ENCODE peak calls at places on chromosomes 4 and X, in seven cellular contexts. One of them, this sample, is unnamed.
A peak's percentile ranks its signal among the peaks of the same experiment; 100 is the strongest.

GRCh38 chr4:102324725-102325124 is 20.6 kb downstream of the SLC39A8 start:
- DNase-seq in HCT116: no peak
- DNase-seq in mammary epithelial cell: no peak
- DNase-seq in cardiac fibroblast: no peak
- DNase-seq in hepatocyte: no peak
- DNase-seq in GM12865: no peak
- DNase-seq in dorsolateral prefrontal cortex: no peak
- DNase-seq in this sample: no peak

GRCh38 chrX:7987160-7987992 is 60.2 kb upstream of the PNPLA4 start:
- DNase-seq in HCT116: no peak
- DNase-seq in mammary epithelial cell: peak; percentile 32
- DNase-seq in cardiac fibroblast: no peak
- DNase-seq in hepatocyte: no peak
- DNase-seq in GM12865: peak; percentile 18
- DNase-seq in dorsolateral prefrontal cortex: no peak
- DNase-seq in this sample: no peak

GRCh38 chrX:97704474-97704873 is 820.8 kb downstream of the RPA4 start:
- DNase-seq in HCT116: no peak
- DNase-seq in mammary epithelial cell: no peak
- DNase-seq in cardiac fibroblast: no peak
- DNase-seq in hepatocyte: no peak
- DNase-seq in GM12865: no peak
- DNase-seq in dorsolateral prefrontal cortex: no peak
- DNase-seq in this sample: no peak

GRCh38 chrX:9897761-9898161 is 69.4 kb upstream of the CLDN34 start:
- DNase-seq in HCT116: no peak
- DNase-seq in mammary epithelial cell: peak; percentile 47
- DNase-seq in cardiac fibroblast: peak; percentile 77
- DNase-seq in hepatocyte: no peak
- DNase-seq in GM12865: no peak
- DNase-seq in dorsolateral prefrontal cortex: no peak
- DNase-seq in this sample: no peak

GRCh38 chr4:146957252-146957651 is 11.6 kb upstream of the TTC29 start:
- DNase-seq in HCT116: no peak
- DNase-seq in mammary epithelial cell: peak; percentile 77
- DNase-seq in cardiac fibroblast: peak; percentile 98
- DNase-seq in hepatocyte: no peak
- DNase-seq in GM12865: peak; percentile 24
- DNase-seq in dorsolateral prefrontal cortex: no peak
- DNase-seq in this sample: no peak

GRCh38 chrX:17736856-17737706 is at the start of gene SCML1:
- DNase-seq in HCT116: peak; percentile 89
- DNase-seq in mammary epithelial cell: peak; percentile 92
- DNase-seq in cardiac fibroblast: peak; percentile 97
- DNase-seq in hepatocyte: peak; percentile 97
- DNase-seq in GM12865: peak; percentile 2
- DNase-seq in dorsolateral prefrontal cortex: peak; percentile 97
- DNase-seq in this sample: peak; percentile 89

GRCh38 chr4:89788243-89789072 is 48.5 kb downstream of the SNCA start:
- DNase-seq in HCT116: no peak
- DNase-seq in mammary epithelial cell: peak; percentile 14
- DNase-seq in cardiac fibroblast: no peak
- DNase-seq in hepatocyte: no peak
- DNase-seq in GM12865: no peak
- DNase-seq in dorsolateral prefrontal cortex: no peak
- DNase-seq in this sample: no peak

GRCh38 chr4:3031357-3032064 is 42.8 kb downstream of the HTT-AS start:
- DNase-seq in HCT116: no peak
- DNase-seq in mammary epithelial cell: no peak
- DNase-seq in cardiac fibroblast: no peak
- DNase-seq in hepatocyte: no peak
- DNase-seq in GM12865: no peak
- DNase-seq in dorsolateral prefrontal cortex: no peak
- DNase-seq in this sample: peak; percentile 58

GRCh38 chr4:36243355-36244256 is 708 bp downstream of the ARAP2 start:
- DNase-seq in HCT116: no peak
- DNase-seq in mammary epithelial cell: peak; percentile 61
- DNase-seq in cardiac fibroblast: peak; percentile 15
- DNase-seq in hepatocyte: peak; percentile 68
- DNase-seq in GM12865: no peak
- DNase-seq in dorsolateral prefrontal cortex: peak; percentile 67
- DNase-seq in this sample: no peak

GRCh38 chrX:107978707-107979307 is 3.4 kb downstream of the TEX13B start:
- DNase-seq in HCT116: peak; percentile 12
- DNase-seq in mammary epithelial cell: peak; percentile 12
- DNase-seq in cardiac fibroblast: peak; percentile 59
- DNase-seq in hepatocyte: peak; percentile 21
- DNase-seq in GM12865: peak; percentile 13
- DNase-seq in dorsolateral prefrontal cortex: no peak
- DNase-seq in this sample: peak; percentile 7

GRCh38 chrX:153871451-153871850 is 14.5 kb downstream of the L1CAM start:
- DNase-seq in HCT116: no peak
- DNase-seq in mammary epithelial cell: no peak
- DNase-seq in cardiac fibroblast: no peak
- DNase-seq in hepatocyte: no peak
- DNase-seq in GM12865: no peak
- DNase-seq in dorsolateral prefrontal cortex: peak; percentile 21
- DNase-seq in this sample: no peak

GRCh38 chr4:125891597-125892258 is 577.0 kb downstream of the FAT4 start:
- DNase-seq in HCT116: no peak
- DNase-seq in mammary epithelial cell: no peak
- DNase-seq in cardiac fibroblast: peak; percentile 9
- DNase-seq in hepatocyte: peak; percentile 43
- DNase-seq in GM12865: no peak
- DNase-seq in dorsolateral prefrontal cortex: no peak
- DNase-seq in this sample: no peak

GRCh38 chr4:152100378-152101201 is 339.8 kb upstream of the GATB start:
- DNase-seq in HCT116: peak; percentile 22
- DNase-seq in mammary epithelial cell: peak; percentile 37
- DNase-seq in cardiac fibroblast: no peak
- DNase-seq in hepatocyte: no peak
- DNase-seq in GM12865: peak; percentile 61
- DNase-seq in dorsolateral prefrontal cortex: no peak
- DNase-seq in this sample: no peak

GRCh38 chr4:138184881-138185280 is 57.3 kb downstream of the SLC7A11 start:
- DNase-seq in HCT116: no peak
- DNase-seq in mammary epithelial cell: no peak
- DNase-seq in cardiac fibroblast: no peak
- DNase-seq in hepatocyte: no peak
- DNase-seq in GM12865: no peak
- DNase-seq in dorsolateral prefrontal cortex: no peak
- DNase-seq in this sample: no peak

GRCh38 chr4:61666248-61666647 is 466.1 kb downstream of the ADGRL3 start:
- DNase-seq in HCT116: no peak
- DNase-seq in mammary epithelial cell: no peak
- DNase-seq in cardiac fibroblast: no peak
- DNase-seq in hepatocyte: no peak
- DNase-seq in GM12865: no peak
- DNase-seq in dorsolateral prefrontal cortex: no peak
- DNase-seq in this sample: no peak

GRCh38 chr4:66202870-66203269 is 532.6 kb upstream of the EPHA5 start:
- DNase-seq in HCT116: no peak
- DNase-seq in mammary epithelial cell: no peak
- DNase-seq in cardiac fibroblast: no peak
- DNase-seq in hepatocyte: no peak
- DNase-seq in GM12865: no peak
- DNase-seq in dorsolateral prefrontal cortex: no peak
- DNase-seq in this sample: no peak

GRCh38 chrX:65750674-65751469 is 83.4 kb downstream of the MSN start:
- DNase-seq in HCT116: no peak
- DNase-seq in mammary epithelial cell: no peak
- DNase-seq in cardiac fibroblast: no peak
- DNase-seq in hepatocyte: no peak
- DNase-seq in GM12865: peak; percentile 75
- DNase-seq in dorsolateral prefrontal cortex: no peak
- DNase-seq in this sample: no peak

GRCh38 chr4:159748834-159749444 is 646.1 kb downstream of the RAPGEF2 start:
- DNase-seq in HCT116: no peak
- DNase-seq in mammary epithelial cell: no peak
- DNase-seq in cardiac fibroblast: no peak
- DNase-seq in hepatocyte: no peak
- DNase-seq in GM12865: no peak
- DNase-seq in dorsolateral prefrontal cortex: no peak
- DNase-seq in this sample: no peak

GRCh38 chrX:154472685-154473632 is 6.1 kb downstream of the LAGE3 start:
- DNase-seq in HCT116: no peak
- DNase-seq in mammary epithelial cell: no peak
- DNase-seq in cardiac fibroblast: no peak
- DNase-seq in hepatocyte: no peak
- DNase-seq in GM12865: no peak
- DNase-seq in dorsolateral prefrontal cortex: no peak
- DNase-seq in this sample: no peak

GRCh38 chrX:672931-673330 is 42.3 kb downstream of the SHOX start:
- DNase-seq in HCT116: no peak
- DNase-seq in mammary epithelial cell: no peak
- DNase-seq in cardiac fibroblast: no peak
- DNase-seq in hepatocyte: no peak
- DNase-seq in GM12865: no peak
- DNase-seq in dorsolateral prefrontal cortex: no peak
- DNase-seq in this sample: no peak

GRCh38 chr4:73730292-73730691 is 10.1 kb upstream of the CXCL8 start:
- DNase-seq in HCT116: no peak
- DNase-seq in mammary epithelial cell: no peak
- DNase-seq in cardiac fibroblast: peak; percentile 65
- DNase-seq in hepatocyte: no peak
- DNase-seq in GM12865: no peak
- DNase-seq in dorsolateral prefrontal cortex: no peak
- DNase-seq in this sample: peak; percentile 70

DNA sequence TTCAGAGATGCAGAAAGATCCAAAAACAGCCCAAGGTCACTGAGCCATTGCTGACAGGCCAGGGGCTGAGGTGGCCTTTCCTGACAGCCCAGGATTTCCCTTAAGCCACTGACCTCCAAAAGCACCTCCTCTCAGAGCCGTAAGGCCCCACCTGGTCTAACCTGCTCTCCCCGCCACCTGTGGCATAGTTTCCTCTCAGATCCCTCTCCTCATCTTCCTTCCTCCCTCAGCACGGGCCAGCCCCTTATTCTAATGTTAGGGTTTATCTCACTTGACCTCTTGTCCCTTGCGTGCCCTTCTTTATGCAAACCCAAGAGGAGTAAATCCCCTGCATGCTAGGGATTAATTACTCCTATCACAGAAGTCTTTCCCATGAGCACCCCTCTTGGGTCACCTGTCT is 113.0 kb downstream of the RBM47 start:
- DNase-seq in HCT116: no peak
- DNase-seq in mammary epithelial cell: no peak
- DNase-seq in cardiac fibroblast: no peak
- DNase-seq in hepatocyte: peak; percentile 22
- DNase-seq in GM12865: peak; percentile 61
- DNase-seq in dorsolateral prefrontal cortex: no peak
- DNase-seq in this sample: no peak
- H3K4me3 ChIP-seq in HCT116: no peak overlapping the region
- H3K4me3 ChIP-seq in mammary epithelial cell: no peak overlapping the region
- H3K4me3 ChIP-seq in cardiac fibroblast: no peak overlapping the region
- H3K4me3 ChIP-seq in hepatocyte: no peak overlapping the region
- H3K4me3 ChIP-seq in GM12865: no peak overlapping the region
- H3K4me3 ChIP-seq in dorsolateral prefrontal cortex: no peak overlapping the region
- H3K4me3 ChIP-seq in this sample: no peak overlapping the region

GRCh38 chrX:149508467-149508866 is 3.4 kb upstream of the IDS start:
- DNase-seq in HCT116: no peak
- DNase-seq in mammary epithelial cell: no peak
- DNase-seq in cardiac fibroblast: no peak
- DNase-seq in hepatocyte: no peak
- DNase-seq in GM12865: no peak
- DNase-seq in dorsolateral prefrontal cortex: no peak
- DNase-seq in this sample: no peak

GRCh38 chrX:149504226-149504914 is 736 bp downstream of the IDS start:
- DNase-seq in HCT116: no peak
- DNase-seq in mammary epithelial cell: no peak
- DNase-seq in cardiac fibroblast: peak; percentile 16
- DNase-seq in hepatocyte: peak; percentile 41
- DNase-seq in GM12865: peak; percentile 77
- DNase-seq in dorsolateral prefrontal cortex: peak; percentile 59
- DNase-seq in this sample: no peak

GRCh38 chrX:149504915-149505651 is at the start of gene IDS:
- DNase-seq in HCT116: peak; percentile 68
- DNase-seq in mammary epithelial cell: peak; percentile 81
- DNase-seq in cardiac fibroblast: peak; percentile 81
- DNase-seq in hepatocyte: peak; percentile 93
- DNase-seq in GM12865: peak; percentile 90
- DNase-seq in dorsolateral prefrontal cortex: peak; percentile 94
- DNase-seq in this sample: peak; percentile 42

GRCh38 chrX:149506349-149506748 is 1.2 kb upstream of the IDS start:
- DNase-seq in HCT116: no peak
- DNase-seq in mammary epithelial cell: no peak
- DNase-seq in cardiac fibroblast: no peak
- DNase-seq in hepatocyte: no peak
- DNase-seq in GM12865: no peak
- DNase-seq in dorsolateral prefrontal cortex: no peak
- DNase-seq in this sample: no peak

DNA sequence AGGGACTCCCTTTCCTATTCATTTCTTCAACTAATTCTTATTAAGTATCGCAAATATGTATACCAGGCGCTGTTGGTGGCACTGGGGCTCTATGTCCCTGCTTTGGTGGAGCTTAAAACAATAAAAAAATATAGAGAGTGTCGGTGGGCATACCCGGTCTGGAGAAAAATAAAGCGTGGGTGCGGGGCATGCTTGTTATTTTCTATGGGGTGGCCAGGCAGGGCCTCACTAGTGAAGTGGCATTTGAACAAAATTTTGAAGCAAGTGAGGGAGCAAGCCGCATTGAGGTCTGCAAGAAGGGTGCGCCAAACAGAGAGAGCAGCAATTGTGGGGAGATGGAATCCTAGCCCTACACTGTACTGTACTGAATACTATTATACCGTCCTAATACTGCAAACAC is 565 bp upstream of the IDS start:
- DNase-seq in HCT116: no peak
- DNase-seq in mammary epithelial cell: no peak
- DNase-seq in cardiac fibroblast: no peak
- DNase-seq in hepatocyte: no peak
- DNase-seq in GM12865: no peak
- DNase-seq in dorsolateral prefrontal cortex: no peak
- DNase-seq in this sample: no peak
- TF ChIP-seq CTCF in HCT116: no peak
- TF ChIP-seq CTCF in mammary epithelial cell: no peak
- TF ChIP-seq CTCF in cardiac fibroblast: no peak
- TF ChIP-seq CTCF in hepatocyte: no peak
- TF ChIP-seq CTCF in GM12865: no peak
- TF ChIP-seq CTCF in dorsolateral prefrontal cortex: no peak
- TF ChIP-seq CTCF in this sample: no peak

GRCh38 chr4:56250801-56251200 is 136.5 kb downstream of the AASDH start:
- DNase-seq in HCT116: no peak
- DNase-seq in mammary epithelial cell: no peak
- DNase-seq in cardiac fibroblast: no peak
- DNase-seq in hepatocyte: no peak
- DNase-seq in GM12865: no peak
- DNase-seq in dorsolateral prefrontal cortex: no peak
- DNase-seq in this sample: no peak
- H3K4me3 ChIP-seq in HCT116: no peak overlapping the region
- H3K4me3 ChIP-seq in mammary epithelial cell: no peak overlapping the region
- H3K4me3 ChIP-seq in cardiac fibroblast: no peak overlapping the region
- H3K4me3 ChIP-seq in hepatocyte: no peak overlapping the region
- H3K4me3 ChIP-seq in GM12865: no peak overlapping the region
- H3K4me3 ChIP-seq in dorsolateral prefrontal cortex: no peak overlapping the region
- H3K4me3 ChIP-seq in this sample: no peak overlapping the region

DNA sequence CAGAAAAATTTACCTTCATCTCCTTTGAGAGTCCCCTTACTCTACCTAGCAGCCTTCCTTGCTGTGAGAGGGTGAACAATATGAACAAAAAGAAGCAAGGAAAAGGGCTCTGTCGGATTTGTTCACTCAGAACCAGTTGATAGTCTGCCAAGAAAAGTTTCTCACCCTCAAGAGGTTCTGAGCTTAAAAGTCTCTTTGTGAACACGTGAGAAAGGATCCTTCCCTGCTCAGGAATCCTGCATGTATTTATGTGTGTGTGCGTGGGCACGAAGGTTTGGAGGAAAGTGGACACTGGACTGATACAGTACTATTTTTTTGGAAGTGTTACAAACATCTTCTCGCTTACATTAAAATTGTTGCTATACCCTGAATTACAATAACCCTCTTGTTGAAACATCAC is 178.6 kb upstream of the JADE1 start:
- DNase-seq in HCT116: no peak
- DNase-seq in mammary epithelial cell: no peak
- DNase-seq in cardiac fibroblast: no peak
- DNase-seq in hepatocyte: no peak
- DNase-seq in GM12865: no peak
- DNase-seq in dorsolateral prefrontal cortex: no peak
- DNase-seq in this sample: no peak
- TF ChIP-seq CTCF in HCT116: no peak
- TF ChIP-seq CTCF in mammary epithelial cell: no peak
- TF ChIP-seq CTCF in cardiac fibroblast: no peak
- TF ChIP-seq CTCF in hepatocyte: no peak
- TF ChIP-seq CTCF in GM12865: no peak
- TF ChIP-seq CTCF in dorsolateral prefrontal cortex: no peak
- TF ChIP-seq CTCF in this sample: no peak